ENCODE peak calls at places on chromosomes 7 and 10, in seven cellular contexts. Q is Kasumi-1; I is NCI-H1105; W is glutamatergic neuron; J is astrocyte; D is stimulated activated naive CD8-positive, alpha-beta T cell treated with anti-CD3 and anti-CD28 coated beads, Interleukin-15, Interleukin-2, amounts not matched to agents 100 U/mL and 50 U/mL, for 24 hours; R is activated CD8-positive, alpha-beta memory T cell treated with anti-CD3 and anti-CD28 coated beads for 24 hours. B is an unnamed sample.

GRCh38 chr7:28041508-28042314 is 138.9 kb downstream of the JAZF1 start:
- DNase-seq in J (peak; percentile 92), W (no peak), D (no peak), R (no peak), I (no peak), Q (no peak), B (peak; percentile 87)

GRCh38 chr7:108455833-108456677 is at the start of gene NRCAM:
- DNase-seq in R (peak; percentile 80), J (peak; percentile 44), I (peak; percentile 96), W (peak; percentile 94), D (peak; percentile 61), Q (peak; percentile 39), B (peak; percentile 34)

GRCh38 chr7:69596723-69597277 is 1.5 kb upstream of the AUTS2 start:
- DNase-seq in I (no peak), J (no peak), R (no peak), W (peak; percentile 21), D (no peak), Q (peak; percentile 1), B (peak; percentile 1)

GRCh38 chr7:75628055-75628454 is 110.7 kb downstream of the HIP1 start:
- DNase-seq in Q (no peak), W (no peak), I (no peak), J (no peak), D (no peak), R (no peak), B (no peak)

GRCh38 chr10:122341141-122341810 is 33.2 kb upstream of the PLEKHA1 start:
- DNase-seq in I (no peak), R (no peak), J (peak; percentile 89), Q (no peak), D (no peak), W (no peak), B (no peak)

GRCh38 chr10:132616170-132616994 is 78.8 kb downstream of the INPP5A start:
- DNase-seq in R (peak; percentile 86), I (no peak), W (no peak), Q (no peak), J (no peak), D (peak; percentile 77), B (no peak)

GRCh38 chr7:46168671-46169383 is 247.8 kb upstream of the IGFBP3 start:
- DNase-seq in R (no peak), I (no peak), W (no peak), D (no peak), Q (no peak), J (peak; percentile 62), B (no peak)

GRCh38 chr10:8296090-8296741 is 241.7 kb downstream of the GATA3 start:
- DNase-seq in R (no peak), D (no peak), J (no peak), W (no peak), I (no peak), Q (no peak), B (no peak)

GRCh38 chr10:30176182-30176581 is 116.8 kb upstream of the JCAD start:
- DNase-seq in D (no peak), Q (no peak), W (no peak), R (no peak), I (no peak), J (peak; percentile 85), B (peak; percentile 65)

GRCh38 chr7:43394441-43395130 is 188.3 kb upstream of the STK17A start:
- DNase-seq in I (no peak), D (no peak), J (peak; percentile 79), W (no peak), R (no peak), Q (no peak), B (no peak)

GRCh38 chr10:19745672-19746071 is 70.6 kb upstream of the PLXDC2 start:
- DNase-seq in J (no peak), I (no peak), R (no peak), D (no peak), Q (no peak), W (no peak), B (peak; percentile 62)

GRCh38 chr10:117461766-117462423 is 80.7 kb upstream of the EMX2 start:
- DNase-seq in J (peak; percentile 85), R (no peak), D (no peak), W (no peak), Q (no peak), I (no peak), B (peak; percentile 88)

B was measured in iris pigment epithelial cell.